ENCODE peak calls at places on chromosomes 4 and X, in four cellular contexts. P is WTC11, B is HepG2, E is K562. Y is an unnamed sample.

GRCh38 chr4:36709986-36710385 is 428.6 kb downstream of the DTHD1 start:
- DNase-seq in P (no peak), B (no peak), E (no peak), Y (no peak)

GRCh38 chrX:67543818-67544217 is at the start of gene AR:
- DNase-seq in P (peak; percentile 74), B (no peak), E (no peak), Y (no peak)

GRCh38 chr4:1209821-1210220 is 37.4 kb upstream of the SPON2 start:
- DNase-seq in P (no peak), B (no peak), E (peak; percentile 44), Y (no peak)

GRCh38 chrX:105526431-105526830 is 295.9 kb upstream of the NRK start:
- DNase-seq in P (no peak), B (no peak), E (no peak), Y (no peak)

GRCh38 chrX:117713411-117713810 is 403.2 kb downstream of the KLHL13 start:
- DNase-seq in P (no peak), B (peak; percentile 35), E (no peak), Y (no peak)

GRCh38 chrX:8323356-8323755 is 141.3 kb upstream of the VCX3B start:
- DNase-seq in P (peak; percentile 32), B (no peak), E (no peak), Y (no peak)

GRCh38 chrX:68829594-68830485 is 1.0 kb downstream of the EFNB1 start:
- DNase-seq in P (no peak), B (no peak), E (no peak), Y (no peak)

GRCh38 chr4:149264093-149264733 is 551.4 kb downstream of the IQCM start:
- DNase-seq in P (peak; percentile 43), B (peak; percentile 50), E (peak; percentile 18), Y (peak; percentile 57)

GRCh38 chrX:144730486-144730885 is 516.8 kb upstream of the SPANXN1 start:
- DNase-seq in P (no peak), B (no peak), E (no peak), Y (no peak)

GRCh38 chr4:15765306-15765705 is 12.8 kb upstream of the CD38 start:
- DNase-seq in P (no peak), B (no peak), E (no peak), Y (no peak)

GRCh38 chr4:83757121-83757621 is 221.3 kb downstream of the GPAT3 start:
- DNase-seq in P (no peak), B (no peak), E (peak; percentile 17), Y (no peak)

GRCh38 chr4:140372607-140373327 is 679 bp upstream of the SCOC start:
- DNase-seq in P (no peak), B (peak; percentile 16), E (peak; percentile 32), Y (peak; percentile 42)
- TF ChIP-seq ELF4 in P (no peak), B (peak; percentile 69), E (no peak), Y (no peak)

GRCh38 chr4:162957521-162958143 is 209.1 kb downstream of the NAF1 start:
- DNase-seq in P (no peak), B (no peak), E (no peak), Y (no peak)
- TF ChIP-seq SP1 in P (no peak), B (no peak), E (no peak), Y (no peak)

DNA sequence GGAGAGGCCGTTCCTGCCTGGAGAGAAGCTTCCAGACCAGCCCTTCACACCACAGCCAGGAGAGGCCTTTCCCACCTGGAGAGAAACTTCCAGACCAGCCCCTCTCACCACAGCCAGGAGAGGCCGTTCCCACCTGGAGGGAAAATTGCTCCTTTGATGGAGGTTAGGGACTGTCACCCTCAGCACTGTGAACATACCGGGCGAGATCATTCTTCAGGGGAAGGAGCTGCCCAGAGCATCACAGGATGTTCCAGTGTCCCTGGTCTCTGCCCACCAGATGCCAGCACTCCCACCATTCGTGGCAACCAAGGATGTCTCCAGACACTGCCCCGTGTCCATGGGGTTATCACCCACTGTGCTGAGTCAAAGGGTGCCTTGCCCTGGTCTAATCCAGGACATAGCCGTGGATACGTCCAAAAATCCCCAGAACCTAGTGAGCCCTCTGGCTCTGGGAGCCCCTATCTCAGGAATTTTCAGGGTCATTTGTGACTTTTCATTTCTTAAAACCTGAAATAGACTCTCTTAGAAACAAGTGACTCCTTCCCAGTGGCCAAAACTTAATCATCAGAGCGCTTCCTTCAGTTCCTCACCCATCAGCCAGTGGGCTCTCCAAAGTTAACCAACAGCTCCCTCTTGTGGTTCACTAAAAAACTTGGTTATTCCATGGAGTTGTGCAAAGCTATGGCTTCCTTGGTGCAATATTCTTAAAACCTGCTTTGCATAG is 80.2 kb downstream of the CRMP1 start:
- DNase-seq in P (no peak), B (peak; percentile 58), E (peak; percentile 77), Y (peak; percentile 69)
- TF ChIP-seq ELF4 in P (no peak), B (no peak), E (no peak), Y (no peak)

GRCh38 chr4:3314706-3315260 is 22.0 kb downstream of the RGS12 start:
- DNase-seq in P (no peak), B (no peak), E (no peak), Y (no peak)
- TF ChIP-seq SP1 in P (no peak), B (no peak), E (no peak), Y (no peak)

GRCh38 chr4:139145552-139145932 is 31.5 kb downstream of the ELF2 start:
- DNase-seq in P (no peak), B (no peak), E (no peak), Y (no peak)

GRCh38 chr4:139142980-139143379 is 34.0 kb downstream of the ELF2 start:
- DNase-seq in P (no peak), B (no peak), E (no peak), Y (no peak)

GRCh38 chr4:139144911-139145551 is 32.0 kb downstream of the ELF2 start:
- DNase-seq in P (peak; percentile 46), B (no peak), E (no peak), Y (no peak)

GRCh38 chr4:139142097-139142496 is 34.9 kb downstream of the ELF2 start:
- DNase-seq in P (no peak), B (no peak), E (no peak), Y (no peak)

GRCh38 chr4:139144161-139144859 is 32.7 kb downstream of the ELF2 start:
- DNase-seq in P (peak; percentile 43), B (no peak), E (no peak), Y (no peak)
- TF ChIP-seq ELF4 in P (no peak), B (no peak), E (no peak), Y (no peak)

GRCh38 chrX:41723821-41724220 is at the start of gene GPR82:
- DNase-seq in P (no peak), B (no peak), E (no peak), Y (no peak)

GRCh38 chrX:41721590-41721989 is 2.4 kb upstream of the GPR82 start:
- DNase-seq in P (no peak), B (no peak), E (no peak), Y (no peak)

GRCh38 chrX:41722816-41723215 is 1.2 kb upstream of the GPR82 start:
- DNase-seq in P (no peak), B (no peak), E (no peak), Y (no peak)

GRCh38 chrX:41722220-41722619 is 1.8 kb upstream of the GPR82 start:
- DNase-seq in P (no peak), B (no peak), E (no peak), Y (no peak)

GRCh38 chrX:41723305-41723704 is 676 bp upstream of the GPR82 start:
- DNase-seq in P (no peak), B (no peak), E (no peak), Y (no peak)
- TF ChIP-seq SP1 in P (no peak), B (no peak), E (no peak), Y (no peak)

GRCh38 chr4:10664408-10664807 is 20.2 kb downstream of the CLNK start:
- DNase-seq in P (no peak), B (no peak), E (no peak), Y (no peak)
- TF ChIP-seq ELF4 in P (no peak), B (no peak), E (no peak), Y (no peak)

GRCh38 chr4:20916106-20916505 is 215.8 kb downstream of the PACRGL start:
- DNase-seq in P (no peak), B (no peak), E (no peak), Y (no peak)
- TF ChIP-seq SP1 in P (no peak), B (no peak), E (no peak), Y (no peak)

GRCh38 chr4:5524900-5525299 is 183.5 kb downstream of the EVC2 start:
- DNase-seq in P (no peak), B (no peak), E (no peak), Y (no peak)
- TF ChIP-seq ELF4 in P (no peak), B (no peak), E (no peak), Y (no peak)

Y was measured in HEK293T.